ENCODE peak calls at places on chromosomes 4 and X, in six cellular contexts. One of them, this sample, is unnamed.
A peak's percentile ranks its signal among the peaks of the same experiment; 100 is the strongest.

GRCh38 chr4:78346222-78346621 is 205.3 kb upstream of the ANXA3 start:
- DNase-seq in left ventricle myocardium inferior: no peak
- DNase-seq in A549: no peak
- DNase-seq in Peyer's patch: no peak
- DNase-seq in tibial artery: no peak
- DNase-seq in dorsolateral prefrontal cortex: no peak
- DNase-seq in this sample: no peak

GRCh38 chr4:53935780-53936179 is 128.6 kb downstream of the CHIC2 start:
- DNase-seq in A549: no peak
- DNase-seq in dorsolateral prefrontal cortex: no peak
- DNase-seq in tibial artery: no peak
- DNase-seq in left ventricle myocardium inferior: no peak
- DNase-seq in Peyer's patch: no peak
- DNase-seq in this sample: no peak

GRCh38 chr4:139921551-139922184 is 232.3 kb downstream of the MAML3 start:
- DNase-seq in tibial artery: no peak
- DNase-seq in A549: no peak
- DNase-seq in dorsolateral prefrontal cortex: peak; percentile 60
- DNase-seq in left ventricle myocardium inferior: no peak
- DNase-seq in Peyer's patch: no peak
- DNase-seq in this sample: no peak

GRCh38 chr4:56055027-56055976 is 106.6 kb downstream of the CEP135 start:
- DNase-seq in dorsolateral prefrontal cortex: no peak
- DNase-seq in A549: no peak
- DNase-seq in left ventricle myocardium inferior: no peak
- DNase-seq in tibial artery: no peak
- DNase-seq in Peyer's patch: no peak
- DNase-seq in this sample: no peak

GRCh38 chr4:101201421-101201820 is 145.9 kb downstream of the PPP3CA start:
- DNase-seq in A549: peak; percentile 20
- DNase-seq in dorsolateral prefrontal cortex: no peak
- DNase-seq in left ventricle myocardium inferior: no peak
- DNase-seq in tibial artery: no peak
- DNase-seq in Peyer's patch: no peak
- DNase-seq in this sample: no peak

GRCh38 chr4:7546809-7547367 is 112.2 kb upstream of the PSAPL1 start:
- DNase-seq in tibial artery: no peak
- DNase-seq in left ventricle myocardium inferior: no peak
- DNase-seq in dorsolateral prefrontal cortex: no peak
- DNase-seq in Peyer's patch: no peak
- DNase-seq in A549: no peak
- DNase-seq in this sample: no peak

GRCh38 chr4:173174184-173175156 is 5.9 kb downstream of the GALNT7 start:
- DNase-seq in tibial artery: no peak
- DNase-seq in A549: no peak
- DNase-seq in left ventricle myocardium inferior: no peak
- DNase-seq in dorsolateral prefrontal cortex: no peak
- DNase-seq in Peyer's patch: no peak
- DNase-seq in this sample: no peak

GRCh38 chrX:149504226-149504914 is 736 bp downstream of the IDS start:
- DNase-seq in tibial artery: peak; percentile 22
- DNase-seq in left ventricle myocardium inferior: no peak
- DNase-seq in dorsolateral prefrontal cortex: peak; percentile 24
- DNase-seq in A549: peak; percentile 78
- DNase-seq in Peyer's patch: peak; percentile 47
- DNase-seq in this sample: no peak

GRCh38 chr4:94412019-94413017 is 39.4 kb upstream of the PDLIM5 start:
- DNase-seq in A549: peak; percentile 60
- DNase-seq in left ventricle myocardium inferior: no peak
- DNase-seq in Peyer's patch: no peak
- DNase-seq in dorsolateral prefrontal cortex: no peak
- DNase-seq in tibial artery: no peak
- DNase-seq in this sample: no peak

GRCh38 chr4:173381610-173382009 is 10.9 kb downstream of the SAP30 start:
- DNase-seq in dorsolateral prefrontal cortex: no peak
- DNase-seq in left ventricle myocardium inferior: no peak
- DNase-seq in tibial artery: no peak
- DNase-seq in Peyer's patch: no peak
- DNase-seq in A549: no peak
- DNase-seq in this sample: no peak

GRCh38 chrX:150365953-150366911 is 3.1 kb downstream of the MAMLD1 start:
- DNase-seq in tibial artery: peak; percentile 78
- DNase-seq in dorsolateral prefrontal cortex: no peak
- DNase-seq in left ventricle myocardium inferior: peak; percentile 48
- DNase-seq in Peyer's patch: no peak
- DNase-seq in A549: peak; percentile 36
- DNase-seq in this sample: peak; percentile 36

GRCh38 chr4:136793848-136794247 is 738.4 kb downstream of the PCDH18 start:
- DNase-seq in A549: no peak
- DNase-seq in dorsolateral prefrontal cortex: no peak
- DNase-seq in left ventricle myocardium inferior: no peak
- DNase-seq in tibial artery: no peak
- DNase-seq in Peyer's patch: no peak
- DNase-seq in this sample: no peak

GRCh38 chr4:85779165-85779564 is 304.2 kb downstream of the ARHGAP24 start:
- DNase-seq in tibial artery: no peak
- DNase-seq in dorsolateral prefrontal cortex: no peak
- DNase-seq in A549: no peak
- DNase-seq in left ventricle myocardium inferior: no peak
- DNase-seq in Peyer's patch: no peak
- DNase-seq in this sample: no peak

GRCh38 chr4:168919706-168920324 is 90.2 kb downstream of the CBR4 start:
- DNase-seq in left ventricle myocardium inferior: no peak
- DNase-seq in tibial artery: no peak
- DNase-seq in A549: no peak
- DNase-seq in dorsolateral prefrontal cortex: no peak
- DNase-seq in Peyer's patch: no peak
- DNase-seq in this sample: no peak

GRCh38 chr4:111126340-111126739 is 503.5 kb upstream of the PITX2 start:
- DNase-seq in tibial artery: no peak
- DNase-seq in dorsolateral prefrontal cortex: no peak
- DNase-seq in left ventricle myocardium inferior: no peak
- DNase-seq in Peyer's patch: no peak
- DNase-seq in A549: no peak
- DNase-seq in this sample: no peak

GRCh38 chrX:11470231-11470630 is 177.0 kb downstream of the AMELX start:
- DNase-seq in A549: peak; percentile 25
- DNase-seq in dorsolateral prefrontal cortex: no peak
- DNase-seq in Peyer's patch: no peak
- DNase-seq in tibial artery: no peak
- DNase-seq in left ventricle myocardium inferior: no peak
- DNase-seq in this sample: no peak

GRCh38 chr4:169774466-169775445 is 17.0 kb upstream of the HPF1 start:
- DNase-seq in left ventricle myocardium inferior: no peak
- DNase-seq in dorsolateral prefrontal cortex: no peak
- DNase-seq in Peyer's patch: no peak
- DNase-seq in tibial artery: no peak
- DNase-seq in A549: no peak
- DNase-seq in this sample: no peak

GRCh38 chr4:147927377-147928137 is 195.7 kb downstream of the ARHGAP10 start:
- DNase-seq in left ventricle myocardium inferior: peak; percentile 47
- DNase-seq in dorsolateral prefrontal cortex: no peak
- DNase-seq in A549: peak; percentile 12
- DNase-seq in tibial artery: no peak
- DNase-seq in Peyer's patch: no peak
- DNase-seq in this sample: peak; percentile 76

GRCh38 chrX:140765043-140765784 is 55.7 kb downstream of the LINC00632 start:
- DNase-seq in A549: peak; percentile 31
- DNase-seq in left ventricle myocardium inferior: no peak
- DNase-seq in dorsolateral prefrontal cortex: no peak
- DNase-seq in Peyer's patch: no peak
- DNase-seq in tibial artery: no peak
- DNase-seq in this sample: no peak

GRCh38 chr4:47499705-47500104 is 14.6 kb downstream of the ATP10D start:
- DNase-seq in left ventricle myocardium inferior: no peak
- DNase-seq in tibial artery: no peak
- DNase-seq in A549: no peak
- DNase-seq in dorsolateral prefrontal cortex: no peak
- DNase-seq in Peyer's patch: no peak
- DNase-seq in this sample: no peak

GRCh38 chr4:6222761-6223292 is 22.5 kb upstream of the JAKMIP1 start:
- DNase-seq in tibial artery: no peak
- DNase-seq in left ventricle myocardium inferior: no peak
- DNase-seq in A549: no peak
- DNase-seq in Peyer's patch: no peak
- DNase-seq in dorsolateral prefrontal cortex: peak; percentile 53
- DNase-seq in this sample: no peak

GRCh38 chrX:86148594-86148993 is 343 bp downstream of the DACH2 start:
- DNase-seq in left ventricle myocardium inferior: no peak
- DNase-seq in A549: no peak
- DNase-seq in Peyer's patch: no peak
- DNase-seq in dorsolateral prefrontal cortex: no peak
- DNase-seq in tibial artery: no peak
- DNase-seq in this sample: no peak

GRCh38 chr4:153084249-153084648 is 120.0 kb upstream of the TRIM2 start:
- DNase-seq in tibial artery: no peak
- DNase-seq in left ventricle myocardium inferior: no peak
- DNase-seq in Peyer's patch: no peak
- DNase-seq in A549: no peak
- DNase-seq in dorsolateral prefrontal cortex: no peak
- DNase-seq in this sample: no peak

GRCh38 chr4:111330786-111331185 is 707.9 kb upstream of the PITX2 start:
- DNase-seq in tibial artery: no peak
- DNase-seq in dorsolateral prefrontal cortex: no peak
- DNase-seq in Peyer's patch: no peak
- DNase-seq in left ventricle myocardium inferior: no peak
- DNase-seq in A549: no peak
- DNase-seq in this sample: no peak

GRCh38 chr4:185201983-185202962 is 1.5 kb downstream of the CFAP97 start:
- DNase-seq in dorsolateral prefrontal cortex: no peak
- DNase-seq in tibial artery: no peak
- DNase-seq in Peyer's patch: peak; percentile 37
- DNase-seq in A549: no peak
- DNase-seq in left ventricle myocardium inferior: no peak
- DNase-seq in this sample: no peak

GRCh38 chr4:148060264-148061138 is 328.6 kb downstream of the ARHGAP10 start:
- DNase-seq in tibial artery: no peak
- DNase-seq in left ventricle myocardium inferior: no peak
- DNase-seq in Peyer's patch: no peak
- DNase-seq in A549: no peak
- DNase-seq in dorsolateral prefrontal cortex: no peak
- DNase-seq in this sample: no peak

DNA sequence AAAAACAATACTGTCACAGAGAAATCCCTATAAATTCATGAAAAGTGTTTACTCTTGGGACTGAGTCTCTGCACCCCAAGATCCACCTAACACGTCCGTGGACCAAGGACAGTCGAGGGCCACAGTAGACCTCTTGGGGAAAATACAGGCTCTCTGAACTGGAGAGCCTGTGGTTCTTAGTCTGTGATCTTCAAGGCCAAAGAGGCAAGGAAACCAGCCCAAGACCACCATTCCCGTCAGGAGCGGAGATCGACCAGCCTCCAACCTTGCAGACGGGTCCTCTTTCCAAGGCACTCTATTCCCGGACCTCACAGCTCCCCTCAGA is 1.6 kb upstream of the APBB2 start:
- DNase-seq in dorsolateral prefrontal cortex: no peak
- DNase-seq in Peyer's patch: no peak
- DNase-seq in tibial artery: no peak
- DNase-seq in left ventricle myocardium inferior: no peak
- DNase-seq in A549: peak; percentile 21
- DNase-seq in this sample: no peak
- H3K4me3 ChIP-seq in dorsolateral prefrontal cortex: peak overlapping the region; percentile 65
- H3K4me3 ChIP-seq in Peyer's patch: peak overlapping the region; percentile 44
- H3K4me3 ChIP-seq in tibial artery: peak overlapping the region; percentile 60
- H3K4me3 ChIP-seq in left ventricle myocardium inferior: peak overlapping the region; percentile 71
- H3K4me3 ChIP-seq in A549: peak overlapping the region; percentile 60
- H3K4me3 ChIP-seq in this sample: peak overlapping the region; percentile 71

GRCh38 chrX:153793291-153793690 is 884 bp downstream of the IDH3G start:
- DNase-seq in Peyer's patch: no peak
- DNase-seq in left ventricle myocardium inferior: no peak
- DNase-seq in A549: no peak
- DNase-seq in dorsolateral prefrontal cortex: no peak
- DNase-seq in tibial artery: no peak
- DNase-seq in this sample: peak; percentile 22
- H3K27ac ChIP-seq in Peyer's patch: peak overlapping the region; percentile 88
- H3K27ac ChIP-seq in left ventricle myocardium inferior: peak overlapping the region; percentile 98
- H3K27ac ChIP-seq in A549: peak overlapping the region; percentile 92
- H3K27ac ChIP-seq in dorsolateral prefrontal cortex: peak overlapping the region; percentile 91
- H3K27ac ChIP-seq in tibial artery: peak overlapping the region; percentile 90
- H3K27ac ChIP-seq in this sample: peak overlapping the region; percentile 88

GRCh38 chr4:81562093-81562492 is 90.4 kb upstream of the RASGEF1B start:
- DNase-seq in dorsolateral prefrontal cortex: no peak
- DNase-seq in A549: no peak
- DNase-seq in Peyer's patch: no peak
- DNase-seq in tibial artery: no peak
- DNase-seq in left ventricle myocardium inferior: no peak
- DNase-seq in this sample: no peak

GRCh38 chr4:81564025-81564424 is 92.3 kb upstream of the RASGEF1B start:
- DNase-seq in A549: no peak
- DNase-seq in tibial artery: no peak
- DNase-seq in Peyer's patch: no peak
- DNase-seq in dorsolateral prefrontal cortex: no peak
- DNase-seq in left ventricle myocardium inferior: no peak
- DNase-seq in this sample: no peak

GRCh38 chr4:81571105-81571504 is 99.4 kb upstream of the RASGEF1B start:
- DNase-seq in left ventricle myocardium inferior: no peak
- DNase-seq in dorsolateral prefrontal cortex: no peak
- DNase-seq in tibial artery: no peak
- DNase-seq in Peyer's patch: no peak
- DNase-seq in A549: no peak
- DNase-seq in this sample: no peak

GRCh38 chr4:81566076-81566663 is 94.5 kb upstream of the RASGEF1B start:
- DNase-seq in A549: no peak
- DNase-seq in tibial artery: no peak
- DNase-seq in dorsolateral prefrontal cortex: no peak
- DNase-seq in Peyer's patch: no peak
- DNase-seq in left ventricle myocardium inferior: no peak
- DNase-seq in this sample: no peak

DNA sequence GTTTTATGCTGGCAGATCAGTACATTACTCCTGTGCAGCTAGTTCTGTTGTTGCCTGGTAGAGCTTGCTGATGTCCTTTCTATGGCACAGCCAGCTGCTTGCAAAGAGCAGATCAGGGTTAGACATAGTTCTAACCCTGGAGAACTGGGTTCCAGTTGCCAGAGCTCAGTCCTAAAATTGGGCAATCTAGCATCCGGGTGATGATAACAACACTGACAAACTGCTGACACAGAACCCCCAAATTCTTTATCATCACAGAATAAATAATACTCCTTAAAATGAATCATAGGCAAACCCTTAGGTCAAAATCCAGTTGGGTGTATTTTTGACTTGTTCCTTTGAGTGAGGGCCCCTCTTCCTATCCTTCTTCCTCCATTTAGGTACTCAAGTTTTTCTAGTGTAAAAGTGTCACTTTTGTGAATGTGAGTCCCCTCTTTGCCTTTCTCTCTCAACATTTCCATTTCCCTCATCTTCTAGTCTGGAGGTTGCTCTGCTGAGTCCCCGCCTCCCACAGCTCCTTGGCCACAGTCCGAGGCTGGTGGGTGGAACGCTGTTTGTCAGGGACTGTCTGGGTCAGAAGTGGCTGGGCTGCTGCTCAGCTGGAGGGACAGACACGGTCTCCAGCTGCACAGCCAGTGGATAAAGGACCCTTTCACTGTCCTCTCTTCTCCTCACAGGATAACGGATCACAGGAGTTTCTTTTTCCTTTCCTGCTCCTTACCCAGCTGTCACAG is 93.6 kb upstream of the RASGEF1B start:
- DNase-seq in left ventricle myocardium inferior: peak; percentile 88
- DNase-seq in A549: no peak
- DNase-seq in tibial artery: peak; percentile 87
- DNase-seq in Peyer's patch: peak; percentile 38
- DNase-seq in dorsolateral prefrontal cortex: peak; percentile 20
- DNase-seq in this sample: peak; percentile 84
- H3K4me3 ChIP-seq in left ventricle myocardium inferior: peak overlapping the region; percentile 56
- H3K4me3 ChIP-seq in A549: no peak overlapping the region
- H3K4me3 ChIP-seq in tibial artery: peak overlapping the region; percentile 34
- H3K4me3 ChIP-seq in Peyer's patch: peak overlapping the region; percentile 8
- H3K4me3 ChIP-seq in dorsolateral prefrontal cortex: peak overlapping the region; percentile 45
- H3K4me3 ChIP-seq in this sample: peak overlapping the region; percentile 40

GRCh38 chrX:107673401-107673800 is 45.1 kb downstream of the PRPS1 start:
- DNase-seq in dorsolateral prefrontal cortex: no peak
- DNase-seq in Peyer's patch: no peak
- DNase-seq in A549: no peak
- DNase-seq in tibial artery: no peak
- DNase-seq in left ventricle myocardium inferior: no peak
- DNase-seq in this sample: no peak
- H3K27ac ChIP-seq in dorsolateral prefrontal cortex: no peak overlapping the region
- H3K27ac ChIP-seq in Peyer's patch: peak overlapping the region; percentile 91
- H3K27ac ChIP-seq in A549: peak overlapping the region; percentile 34
- H3K27ac ChIP-seq in tibial artery: peak overlapping the region; percentile 96
- H3K27ac ChIP-seq in left ventricle myocardium inferior: peak overlapping the region; percentile 94
- H3K27ac ChIP-seq in this sample: peak overlapping the region; percentile 92

This sample was measured in heart right ventricle.